ENCODE peak calls at places on chromosomes 3 and 15, in eight cellular contexts. B is activated naive CD8-positive, alpha-beta T cell treated with anti-CD3 and anti-CD28 coated beads, Interleukin-2, amount 50 U/mL, for 24 hours; F is brain microvascular endothelial cell; T is stimulated activated CD8-positive, alpha-beta memory T cell treated with anti-CD3 and anti-CD28 coated beads, Interleukin-15, amount 100 ng/mL, for 24 hours; Y is right cardiac atrium; Z is frontal cortex; D is iPS DF 19.7; S is IMR-90. U is an unnamed sample.
A peak's percentile ranks its signal among the peaks of the same experiment; 100 is the strongest.

GRCh38 chr3:188491276-188491687 is 337.3 kb downstream of the LPP start:
- DNase-seq in B (no peak), F (peak; percentile 83), T (no peak), Y (no peak), Z (no peak), D (no peak), S (peak; percentile 61), U (no peak)

GRCh38 chr3:186909078-186909853 is 21.1 kb upstream of the ST6GAL1 start:
- DNase-seq in B (peak; percentile 72), F (no peak), T (no peak), Y (no peak), Z (no peak), D (no peak), S (no peak), U (no peak)

GRCh38 chr15:92906563-92907081 is 6.5 kb downstream of the CHD2 start:
- DNase-seq in B (no peak), F (peak; percentile 45), T (no peak), Y (no peak), Z (no peak), D (no peak), S (peak; percentile 74), U (no peak)

GRCh38 chr15:31141792-31142191 is 40.3 kb upstream of the TRPM1 start:
- DNase-seq in B (no peak), F (no peak), T (no peak), Y (no peak), Z (no peak), D (no peak), S (no peak), U (no peak)

GRCh38 chr15:55260562-55261131 is 29.0 kb downstream of the RAB27A start:
- DNase-seq in B (no peak), F (no peak), T (no peak), Y (no peak), Z (no peak), D (no peak), S (no peak), U (no peak)

GRCh38 chr3:64031540-64032533 is 8.5 kb upstream of the PSMD6 start:
- DNase-seq in B (no peak), F (no peak), T (no peak), Y (no peak), Z (no peak), D (no peak), S (no peak), U (no peak)

GRCh38 chr3:10228248-10228950 is 19.9 kb upstream of the TATDN2 start:
- DNase-seq in B (peak; percentile 50), F (peak; percentile 26), T (no peak), Y (no peak), Z (no peak), D (no peak), S (no peak), U (no peak)

GRCh38 chr15:88647362-88648105 is 8.7 kb downstream of the ISG20 start:
- DNase-seq in B (peak; percentile 8), F (no peak), T (no peak), Y (no peak), Z (no peak), D (no peak), S (no peak), U (no peak)

GRCh38 chr3:64459711-64460110 is 228.1 kb downstream of the ADAMTS9 start:
- DNase-seq in B (no peak), F (no peak), T (no peak), Y (no peak), Z (no peak), D (no peak), S (peak; percentile 66), U (no peak)

GRCh38 chr15:28873585-28874139 is 12.1 kb upstream of the APBA2 start:
- DNase-seq in B (no peak), F (no peak), T (no peak), Y (no peak), Z (no peak), D (no peak), S (no peak), U (no peak)

GRCh38 chr15:83206387-83206970 is 1.1 kb downstream of the HDGFL3 start:
- DNase-seq in B (no peak), F (no peak), T (no peak), Y (no peak), Z (no peak), D (no peak), S (no peak), U (no peak)

GRCh38 chr3:129161860-129162271 is 1.0 kb upstream of the ISY1 start:
- DNase-seq in B (peak; percentile 37), F (no peak), T (no peak), Y (no peak), Z (no peak), D (no peak), S (peak; percentile 8), U (peak; percentile 13)

GRCh38 chr3:34421762-34422161 is 623.3 kb downstream of the PDCD6IP start:
- DNase-seq in B (no peak), F (no peak), T (no peak), Y (no peak), Z (no peak), D (no peak), S (no peak), U (no peak)

GRCh38 chr15:101712078-101712477 is 12.2 kb downstream of the TARS3 start:
- DNase-seq in B (no peak), F (no peak), T (no peak), Y (no peak), Z (no peak), D (no peak), S (no peak), U (no peak)

GRCh38 chr3:113264741-113265140 is 53.4 kb downstream of the BOC start:
- DNase-seq in B (no peak), F (no peak), T (no peak), Y (no peak), Z (no peak), D (no peak), S (no peak), U (no peak)

GRCh38 chr15:101325263-101326025 is 30.4 kb upstream of the SNRPA1 start:
- DNase-seq in B (no peak), F (no peak), T (no peak), Y (no peak), Z (no peak), D (no peak), S (no peak), U (no peak)

GRCh38 chr3:169675091-169675490 is 11.6 kb upstream of the MECOM start:
- DNase-seq in B (no peak), F (no peak), T (no peak), Y (no peak), Z (no peak), D (no peak), S (no peak), U (no peak)

GRCh38 chr15:68791431-68792283 is 29.0 kb downstream of the ANP32A start:
- DNase-seq in B (peak; percentile 64), F (no peak), T (no peak), Y (no peak), Z (no peak), D (no peak), S (no peak), U (no peak)

GRCh38 chr15:77622212-77622941 is 10.3 kb downstream of the LINGO1 start:
- DNase-seq in B (no peak), F (no peak), T (no peak), Y (no peak), Z (no peak), D (no peak), S (no peak), U (no peak)

GRCh38 chr15:92056875-92057274 is 203.4 kb downstream of the SLCO3A1 start:
- DNase-seq in B (no peak), F (no peak), T (no peak), Y (no peak), Z (no peak), D (no peak), S (no peak), U (no peak)

GRCh38 chr3:11206953-11207352 is 52.7 kb downstream of the HRH1 start:
- DNase-seq in B (no peak), F (no peak), T (no peak), Y (no peak), Z (no peak), D (no peak), S (no peak), U (no peak)

GRCh38 chr3:173221010-173221409 is 80.0 kb upstream of the SPATA16 start:
- DNase-seq in B (no peak), F (no peak), T (no peak), Y (no peak), Z (no peak), D (peak; percentile 7), S (no peak), U (no peak)

GRCh38 chr3:196941846-196942225 is 492 bp downstream of the NCBP2 start:
- DNase-seq in B (peak; percentile 66), F (peak; percentile 34), T (peak; percentile 29), Y (peak; percentile 46), Z (no peak), D (no peak), S (peak; percentile 51), U (peak; percentile 68)

GRCh38 chr15:71437919-71438318 is 322.6 kb downstream of the THSD4 start:
- DNase-seq in B (no peak), F (peak; percentile 25), T (no peak), Y (no peak), Z (no peak), D (no peak), S (no peak), U (no peak)

GRCh38 chr3:13549513-13550256 is 760 bp downstream of the FBLN2 start:
- DNase-seq in B (peak; percentile 29), F (no peak), T (no peak), Y (no peak), Z (no peak), D (no peak), S (no peak), U (no peak)

GRCh38 chr15:94324117-94324826 is 92.9 kb downstream of the MCTP2 start:
- DNase-seq in B (peak; percentile 62), F (peak; percentile 33), T (no peak), Y (peak; percentile 18), Z (peak; percentile 8), D (peak; percentile 40), S (peak; percentile 65), U (peak; percentile 58)

GRCh38 chr3:134419966-134420321 is 45.7 kb upstream of the AMOTL2 start:
- DNase-seq in B (no peak), F (no peak), T (no peak), Y (no peak), Z (no peak), D (no peak), S (no peak), U (no peak)

GRCh38 chr3:159672728-159673471 is 315.7 kb upstream of the IL12A start:
- DNase-seq in B (no peak), F (no peak), T (no peak), Y (no peak), Z (no peak), D (peak; percentile 7), S (no peak), U (no peak)

GRCh38 chr3:178492496-178492895 is 43.7 kb upstream of the KCNMB2 start:
- DNase-seq in B (no peak), F (no peak), T (no peak), Y (no peak), Z (no peak), D (no peak), S (no peak), U (no peak)

GRCh38 chr3:195838714-195839113 is 27.0 kb upstream of the MUC4 start:
- DNase-seq in B (no peak), F (no peak), T (no peak), Y (no peak), Z (no peak), D (no peak), S (no peak), U (no peak)

GRCh38 chr3:184513276-184514150 is 48.1 kb upstream of the EPHB3 start:
- DNase-seq in B (peak; percentile 87), F (peak; percentile 65), T (peak; percentile 57), Y (peak; percentile 85), Z (peak; percentile 63), D (no peak), S (peak; percentile 67), U (peak; percentile 96)

GRCh38 chr3:52149021-52149420 is 5.2 kb downstream of the POC1A start:
- DNase-seq in B (no peak), F (no peak), T (no peak), Y (no peak), Z (no peak), D (no peak), S (no peak), U (no peak)

GRCh38 chr15:100301905-100302431 is 39.8 kb downstream of the ADAMTS17 start:
- DNase-seq in B (no peak), F (no peak), T (no peak), Y (no peak), Z (no peak), D (no peak), S (no peak), U (no peak)

GRCh38 chr3:58581328-58582091 is 4.3 kb upstream of the FAM107A start:
- DNase-seq in B (no peak), F (no peak), T (no peak), Y (no peak), Z (no peak), D (no peak), S (no peak), U (peak; percentile 19)

U was measured in nephron progenitor cell.